ENCODE peak calls at places on chromosomes 1 and 21, in five cellular contexts. B is progenitor cell of endocrine pancreas; C is activated CD8-positive, alpha-beta T cell treated with anti-CD3 and anti-CD28 coated beads for 36 hours; M is AG10803; W is upper lobe of right lung. T is an unnamed sample.

GRCh38 chr1:209672705-209673630 is 2.2 kb upstream of the G0S2 start:
- DNase-seq in B (no peak), C (peak), M (peak), W (no peak), T (peak)

GRCh38 chr1:241749924-241750695 is 97.9 kb upstream of the EXO1 start:
- DNase-seq in B (no peak), C (no peak), M (no peak), W (no peak), T (no peak)

GRCh38 chr1:151361883-151362282 is 10.6 kb downstream of the SELENBP1 start:
- DNase-seq in B (no peak), C (no peak), M (no peak), W (no peak), T (no peak)

GRCh38 chr1:241343956-241344355 is 13.0 kb downstream of the RGS7 start:
- DNase-seq in B (no peak), C (no peak), M (no peak), W (no peak), T (no peak)

GRCh38 chr1:27528701-27529637 is 39.0 kb upstream of the WASF2 start:
- DNase-seq in B (no peak), C (no peak), M (peak), W (no peak), T (no peak)

GRCh38 chr1:205588691-205589445 is 42.9 kb downstream of the ELK4 start:
- DNase-seq in B (no peak), C (peak), M (peak), W (peak), T (peak)

GRCh38 chr1:162357681-162358266 is 18.9 kb downstream of the SPATA46 start:
- DNase-seq in B (no peak), C (no peak), M (peak), W (no peak), T (peak)

GRCh38 chr1:211791979-211792378 is 38.6 kb downstream of the LPGAT1 start:
- DNase-seq in B (no peak), C (no peak), M (no peak), W (no peak), T (no peak)

GRCh38 chr1:3319874-3320245 is 134.6 kb upstream of the ARHGEF16 start:
- DNase-seq in B (peak), C (peak), M (peak), W (no peak), T (peak)

GRCh38 chr1:81876901-81877750 is 76.4 kb downstream of the ADGRL2 start:
- DNase-seq in B (no peak), C (no peak), M (peak), W (no peak), T (no peak)

GRCh38 chr1:245822997-245823396 is 668.2 kb downstream of the KIF26B start:
- DNase-seq in B (no peak), C (no peak), M (peak), W (no peak), T (no peak)

GRCh38 chr1:181044449-181044966 is 10.7 kb downstream of the MR1 start:
- DNase-seq in B (no peak), C (peak), M (no peak), W (peak), T (peak)

GRCh38 chr1:92792340-92792782 is 7.5 kb upstream of the EVI5 start:
- DNase-seq in B (no peak), C (no peak), M (no peak), W (no peak), T (no peak)

GRCh38 chr1:21220815-21221214 is 44.1 kb upstream of the EIF4G3 start:
- DNase-seq in B (no peak), C (no peak), M (peak), W (no peak), T (no peak)

GRCh38 chr21:46153259-46154154 is 1.9 kb downstream of the FTCD start:
- DNase-seq in B (peak), C (peak), M (peak), W (peak), T (peak)

DNA sequence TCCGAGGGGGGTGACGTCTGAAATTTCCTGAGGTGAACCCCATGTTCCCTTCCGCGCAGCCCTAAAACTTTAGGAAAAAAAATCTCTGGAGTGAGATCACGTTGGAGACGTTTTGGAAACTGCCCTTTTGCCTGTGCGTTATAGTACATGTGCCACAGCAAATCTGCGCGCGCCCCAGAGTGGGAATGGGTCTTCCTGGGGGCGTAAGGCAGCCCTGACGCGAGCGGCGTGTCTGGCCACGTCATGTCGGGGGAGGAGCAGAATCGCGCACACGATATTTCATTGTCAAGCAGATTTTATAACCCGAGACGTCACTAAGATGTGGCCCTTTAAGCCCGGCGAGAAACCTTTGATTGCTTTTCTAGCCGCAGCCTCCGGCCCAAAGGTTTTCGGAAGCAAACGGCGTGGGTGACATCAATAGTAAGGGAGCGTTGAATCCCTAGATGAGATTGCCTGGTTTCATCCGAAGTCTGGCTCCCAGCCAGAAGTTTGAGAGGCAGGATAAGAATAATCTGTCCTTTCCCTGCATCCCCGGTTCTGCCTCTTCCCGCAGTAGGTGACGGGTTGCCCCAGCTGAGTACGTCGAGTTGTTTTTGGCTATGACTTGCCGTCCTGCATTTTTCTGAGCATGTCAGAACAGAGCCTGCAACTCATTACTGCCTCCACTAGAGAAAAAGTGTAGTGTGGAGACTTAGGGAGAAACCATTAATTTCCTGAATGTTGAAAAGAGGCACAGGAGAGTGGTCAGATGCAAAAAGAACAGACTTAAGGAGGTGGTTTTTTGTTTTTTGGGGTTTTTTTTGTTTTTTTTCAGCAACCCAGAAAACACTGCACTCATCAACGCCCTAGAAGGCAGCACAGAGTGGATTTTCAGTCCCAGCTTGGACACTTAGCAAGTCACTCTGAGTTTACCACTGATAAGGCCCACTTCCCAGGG is 800 bp upstream of the PMVK start:
- DNase-seq in B (peak), C (peak), M (peak), W (peak), T (peak)
- TF ChIP-seq CTCF in B (no peak), C (no peak), M (peak), W (peak), T (peak)

GRCh38 chr1:155932085-155932484 is 2.1 kb downstream of the KHDC4 start:
- DNase-seq in B (no peak), C (no peak), M (no peak), W (no peak), T (no peak)

GRCh38 chr1:155932487-155932886 is 1.7 kb downstream of the KHDC4 start:
- DNase-seq in B (no peak), C (no peak), M (peak), W (no peak), T (no peak)

GRCh38 chr1:155933591-155934096 is 569 bp downstream of the KHDC4 start:
- DNase-seq in B (no peak), C (no peak), M (no peak), W (no peak), T (no peak)

GRCh38 chr1:155934933-155935590 is 849 bp upstream of the KHDC4 start:
- DNase-seq in B (no peak), C (no peak), M (no peak), W (no peak), T (no peak)

DNA sequence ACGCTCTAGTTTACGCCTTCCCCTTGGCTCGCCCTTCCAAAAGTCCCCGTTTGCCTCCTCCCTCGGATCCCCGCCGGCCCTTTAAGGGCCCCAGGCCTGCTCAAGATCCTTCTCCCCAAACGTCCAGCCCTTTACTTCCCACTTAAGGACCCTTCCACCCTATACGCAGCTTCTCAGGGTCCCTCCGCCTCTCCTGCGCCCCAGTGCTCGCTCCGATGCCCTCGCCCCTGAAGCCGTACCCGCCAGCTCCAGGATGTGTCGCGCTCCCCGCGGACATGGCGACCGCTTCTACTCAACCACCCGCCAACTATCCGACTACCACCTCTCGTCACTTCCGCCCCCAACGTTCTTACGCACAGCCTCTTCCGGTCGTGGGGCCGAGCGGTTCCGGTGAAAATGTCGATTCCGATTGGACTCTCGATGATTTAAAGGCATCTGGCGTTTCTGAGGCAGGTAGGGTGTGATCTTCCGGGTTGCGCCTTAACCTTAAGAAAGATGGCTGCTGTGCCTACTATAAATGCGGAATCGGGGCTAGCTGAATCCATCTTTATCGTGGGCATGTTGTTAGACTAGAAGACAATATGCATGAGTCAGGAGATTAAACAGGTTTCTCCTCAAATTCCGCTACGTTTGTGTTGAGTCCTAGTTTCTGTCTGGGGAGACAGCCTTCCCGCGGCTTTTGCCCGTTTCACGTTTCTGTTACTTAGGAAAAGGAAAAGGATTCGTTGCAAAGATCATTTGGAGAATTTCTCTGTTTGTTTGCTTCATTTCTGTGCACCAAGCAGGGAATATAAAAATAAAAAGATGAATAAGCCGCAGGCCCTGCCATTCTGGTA is at the start of gene KHDC4:
- DNase-seq in B (peak), C (peak), M (peak), W (peak), T (peak)
- TF ChIP-seq CTCF in B (peak), C (no peak), M (no peak), W (peak), T (peak)

GRCh38 chr21:16590658-16591057 is 860.9 kb downstream of the USP25 start:
- DNase-seq in B (no peak), C (no peak), M (no peak), W (no peak), T (no peak)

GRCh38 chr21:16594191-16594590 is 864.4 kb downstream of the USP25 start:
- DNase-seq in B (no peak), C (no peak), M (no peak), W (no peak), T (no peak)

GRCh38 chr21:16589499-16589898 is 859.7 kb downstream of the USP25 start:
- DNase-seq in B (no peak), C (no peak), M (no peak), W (no peak), T (no peak)

GRCh38 chr21:16590186-16590585 is 860.4 kb downstream of the USP25 start:
- DNase-seq in B (no peak), C (no peak), M (no peak), W (no peak), T (no peak)

DNA sequence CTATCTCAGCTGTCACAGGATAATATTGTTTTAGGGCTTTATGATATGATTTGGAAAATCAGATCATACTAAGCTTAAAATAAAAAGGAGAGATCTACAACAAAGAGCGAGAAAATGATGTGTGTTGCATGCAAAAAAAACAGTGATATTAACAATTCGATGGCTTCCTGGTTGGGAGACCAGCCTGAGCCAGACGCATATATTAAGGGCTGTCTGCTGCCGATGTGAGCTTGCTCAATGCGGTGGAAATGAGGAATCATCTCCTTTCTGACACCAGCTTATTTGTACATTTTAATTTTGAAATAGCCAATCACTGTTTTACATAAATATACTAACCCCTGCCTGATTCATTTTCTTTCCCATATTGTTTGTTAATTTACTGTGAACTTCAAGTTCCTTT is 862.6 kb downstream of the USP25 start:
- DNase-seq in B (no peak), C (no peak), M (no peak), W (no peak), T (no peak)
- TF ChIP-seq CTCF in B (no peak), C (no peak), M (no peak), W (no peak), T (no peak)

GRCh38 chr1:31837441-31838158 is 21.8 kb upstream of the SPOCD1 start:
- DNase-seq in B (no peak), C (no peak), M (no peak), W (no peak), T (no peak)

GRCh38 chr1:31839662-31840343 is 24.0 kb upstream of the SPOCD1 start:
- DNase-seq in B (no peak), C (no peak), M (no peak), W (no peak), T (no peak)

GRCh38 chr1:31846484-31846883 is 30.7 kb upstream of the SPOCD1 start:
- DNase-seq in B (no peak), C (no peak), M (no peak), W (no peak), T (no peak)

GRCh38 chr1:31848381-31848897 is 32.6 kb upstream of the SPOCD1 start:
- DNase-seq in B (no peak), C (peak), M (no peak), W (peak), T (peak)

DNA sequence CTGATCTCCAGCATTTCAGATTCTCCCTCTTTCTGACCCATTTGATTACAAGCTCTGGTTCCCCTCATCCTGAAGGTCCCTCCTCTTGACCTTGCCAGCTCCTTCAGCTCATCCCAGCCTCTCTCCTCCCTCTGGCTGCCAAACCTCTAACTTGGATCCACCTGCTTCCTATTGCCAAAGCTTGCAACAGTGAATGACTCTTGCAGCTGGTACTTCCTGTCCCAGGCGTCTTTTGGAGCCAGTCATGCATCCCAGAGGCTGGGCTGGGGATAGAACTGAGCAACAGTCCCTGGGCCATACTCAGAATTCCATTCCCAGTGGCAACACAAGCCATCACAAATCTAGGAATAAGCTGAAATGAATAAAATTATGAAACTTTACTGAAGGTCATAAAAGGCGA is 27.7 kb upstream of the SPOCD1 start:
- DNase-seq in B (no peak), C (no peak), M (peak), W (no peak), T (no peak)
- TF ChIP-seq CTCF in B (no peak), C (no peak), M (peak), W (no peak), T (no peak)

GRCh38 chr21:39204134-39204533 is 20.9 kb upstream of the PSMG1 start:
- DNase-seq in B (no peak), C (no peak), M (no peak), W (no peak), T (no peak)
- TF ChIP-seq CTCF in B (peak), C (peak), M (peak), W (peak), T (peak)